ENCODE peak calls at places on chromosome 3, in seven cellular contexts. K is CD4-positive, alpha-beta memory T cell; J is NCI-H510A treated with DMSO at 0.1 percent for 48 hours; C is stimulated activated CD4-positive, alpha-beta T cell treated with anti-CD3 and anti-CD28 coated beads, Interleukin-2, amount 100 ng/mL, for 48 hours; B is caudate nucleus; S is thyroid gland; P is progenitor cell of endocrine pancreas. T is an unnamed sample.

GRCh38 chr3:40057077-40057476 is 247.7 kb downstream of the MYRIP start:
- DNase-seq in K (no peak), J (no peak), C (no peak), B (no peak), S (no peak), P (no peak), T (no peak)

GRCh38 chr3:187519428-187519890 is 150.7 kb downstream of the SST start:
- DNase-seq in K (no peak), J (no peak), C (no peak), B (no peak), S (no peak), P (no peak), T (no peak)

GRCh38 chr3:133836497-133837158 is 31.0 kb downstream of the SRPRB start:
- DNase-seq in K (no peak), J (no peak), C (no peak), B (no peak), S (no peak), P (no peak), T (no peak)

GRCh38 chr3:132174500-132174899 is 139.7 kb upstream of the CPNE4 start:
- DNase-seq in K (no peak), J (no peak), C (no peak), B (no peak), S (no peak), P (no peak), T (no peak)

GRCh38 chr3:52983336-52983807 is 62.5 kb downstream of the SFMBT1 start:
- DNase-seq in K (peak), J (no peak), C (peak), B (no peak), S (no peak), P (no peak), T (no peak)

GRCh38 chr3:4493931-4494806 is 1.0 kb downstream of the ITPR1 start:
- DNase-seq in K (no peak), J (no peak), C (no peak), B (no peak), S (no peak), P (no peak), T (no peak)

GRCh38 chr3:17091895-17092294 is 207.1 kb downstream of the PLCL2 start:
- DNase-seq in K (no peak), J (no peak), C (no peak), B (no peak), S (no peak), P (no peak), T (no peak)

GRCh38 chr3:185084883-185085282 is 68.0 kb downstream of the C3orf70 start:
- DNase-seq in K (no peak), J (no peak), C (no peak), B (no peak), S (no peak), P (no peak), T (peak)

GRCh38 chr3:15361494-15362214 is 29.3 kb upstream of the SH3BP5 start:
- DNase-seq in K (no peak), J (no peak), C (peak), B (no peak), S (no peak), P (no peak), T (no peak)

GRCh38 chr3:135885885-135886284 is 79.6 kb upstream of the PPP2R3A start:
- DNase-seq in K (no peak), J (no peak), C (no peak), B (no peak), S (no peak), P (no peak), T (no peak)

GRCh38 chr3:88203537-88204143 is 53.9 kb downstream of the C3orf38 start:
- DNase-seq in K (peak), J (peak), C (peak), B (peak), S (peak), P (peak), T (peak)

GRCh38 chr3:51968883-51969674 is 1.8 kb upstream of the PCBP4 start:
- DNase-seq in K (no peak), J (no peak), C (no peak), B (no peak), S (no peak), P (no peak), T (no peak)

GRCh38 chr3:191263365-191263764 is 64.3 kb downstream of the OSTN start:
- DNase-seq in K (no peak), J (no peak), C (no peak), B (no peak), S (no peak), P (no peak), T (no peak)

GRCh38 chr3:4410174-4410573 is 56.9 kb downstream of the SUMF1 start:
- DNase-seq in K (no peak), J (no peak), C (no peak), B (no peak), S (no peak), P (no peak), T (no peak)

GRCh38 chr3:6189384-6189783 is 671.5 kb upstream of the GRM7 start:
- DNase-seq in K (no peak), J (no peak), C (no peak), B (no peak), S (no peak), P (no peak), T (no peak)